ENCODE peak calls at places on chromosomes 12 and 14, in seven cellular contexts. O, P, N, T, C, R and X are unnamed samples.

GRCh38 chr12:82398883-82399282 is 40.6 kb downstream of the METTL25 start:
- DNase-seq in O (no peak), P (no peak), N (no peak), T (no peak), C (no peak), R (no peak), X (no peak)

GRCh38 chr12:60209933-60210332 is 614.1 kb downstream of the SLC16A7 start:
- DNase-seq in O (no peak), P (no peak), N (no peak), T (no peak), C (no peak), R (no peak), X (no peak)

GRCh38 chr14:94408546-94409095 is 20.2 kb upstream of the SERPINA1 start:
- DNase-seq in O (no peak), P (no peak), N (no peak), T (no peak), C (no peak), R (no peak), X (no peak)

GRCh38 chr14:69088523-69089445 is 64.1 kb downstream of the DCAF5 start:
- DNase-seq in O (no peak), P (no peak), N (no peak), T (no peak), C (no peak), R (no peak), X (no peak)

GRCh38 chr12:3218150-3218845 is 141.1 kb downstream of the TSPAN9 start:
- DNase-seq in O (no peak), P (peak; percentile 89), N (no peak), T (peak; percentile 45), C (no peak), R (no peak), X (no peak)

GRCh38 chr12:79033788-79034187 is 169.2 kb downstream of the SYT1 start:
- DNase-seq in O (no peak), P (no peak), N (no peak), T (no peak), C (no peak), R (no peak), X (no peak)

GRCh38 chr12:128052341-128052740 is 214.6 kb upstream of the TMEM132C start:
- DNase-seq in O (no peak), P (no peak), N (no peak), T (no peak), C (no peak), R (no peak), X (no peak)

GRCh38 chr14:51539571-51540037 is 112.1 kb upstream of the FRMD6 start:
- DNase-seq in O (no peak), P (no peak), N (no peak), T (no peak), C (no peak), R (no peak), X (no peak)

GRCh38 chr12:121783771-121784170 is 9.7 kb downstream of the RHOF start:
- DNase-seq in O (no peak), P (no peak), N (no peak), T (no peak), C (no peak), R (no peak), X (no peak)

GRCh38 chr14:58865520-58866281 is 227.9 kb downstream of the DACT1 start:
- DNase-seq in O (no peak), P (no peak), N (no peak), T (no peak), C (no peak), R (no peak), X (no peak)

GRCh38 chr14:103382375-103382774 is 2.8 kb upstream of the MARK3 start:
- DNase-seq in O (no peak), P (no peak), N (no peak), T (no peak), C (no peak), R (no peak), X (no peak)

GRCh38 chr14:52596861-52597260 is 44.2 kb downstream of the GPR137C start:
- DNase-seq in O (no peak), P (no peak), N (no peak), T (no peak), C (no peak), R (no peak), X (no peak)

GRCh38 chr14:35963209-35963608 is 137.1 kb downstream of the BRMS1L start:
- DNase-seq in O (no peak), P (no peak), N (no peak), T (no peak), C (no peak), R (no peak), X (no peak)

GRCh38 chr14:29643415-29644206 is 284.0 kb downstream of the PRKD1 start:
- DNase-seq in O (no peak), P (no peak), N (no peak), T (no peak), C (no peak), R (no peak), X (no peak)

GRCh38 chr12:46900734-46901463 is 75.1 kb upstream of the SLC38A4 start:
- DNase-seq in O (no peak), P (no peak), N (no peak), T (no peak), C (no peak), R (no peak), X (no peak)

GRCh38 chr14:89125216-89125615 is 291.8 kb downstream of the FOXN3 start:
- DNase-seq in O (no peak), P (no peak), N (no peak), T (no peak), C (no peak), R (no peak), X (no peak)

GRCh38 chr12:22361785-22362184 is 27.3 kb upstream of the ST8SIA1 start:
- DNase-seq in O (no peak), P (no peak), N (no peak), T (no peak), C (no peak), R (no peak), X (no peak)

GRCh38 chr14:90611501-90611900 is 204.7 kb downstream of the TTC7B start:
- DNase-seq in O (no peak), P (no peak), N (no peak), T (no peak), C (no peak), R (no peak), X (no peak)

GRCh38 chr14:30756594-30756993 is 117.8 kb upstream of the COCH start:
- DNase-seq in O (no peak), P (no peak), N (no peak), T (peak; percentile 2), C (no peak), R (no peak), X (no peak)

GRCh38 chr14:75301666-75302325 is 23.2 kb downstream of the FOS start:
- DNase-seq in O (no peak), P (peak; percentile 68), N (no peak), T (no peak), C (peak; percentile 25), R (no peak), X (peak; percentile 20)

GRCh38 chr14:24162083-24162482 is 1.0 kb downstream of the IRF9 start:
- DNase-seq in O (no peak), P (no peak), N (no peak), T (no peak), C (no peak), R (no peak), X (no peak)

GRCh38 chr12:93591137-93591868 is 18.8 kb downstream of the SOCS2 start:
- DNase-seq in O (peak; percentile 17), P (peak; percentile 94), N (no peak), T (peak; percentile 69), C (peak; percentile 45), R (peak; percentile 26), X (peak; percentile 41)

GRCh38 chr14:73829526-73830431 is 21.9 kb upstream of the PTGR2 start:
- DNase-seq in O (no peak), P (peak; percentile 70), N (no peak), T (no peak), C (peak; percentile 52), R (no peak), X (peak; percentile 73)

GRCh38 chr14:60618200-60618599 is 31.1 kb downstream of the SIX1 start:
- DNase-seq in O (no peak), P (no peak), N (no peak), T (no peak), C (no peak), R (no peak), X (no peak)

GRCh38 chr12:128507470-128507869 is 240.5 kb downstream of the TMEM132C start:
- DNase-seq in O (no peak), P (no peak), N (no peak), T (no peak), C (no peak), R (no peak), X (no peak)

GRCh38 chr14:44453433-44454171 is 53.5 kb downstream of the FSCB start:
- DNase-seq in O (no peak), P (no peak), N (no peak), T (no peak), C (no peak), R (no peak), X (no peak)

GRCh38 chr12:43728117-43728516 is 30.5 kb downstream of the PUS7L start:
- DNase-seq in O (no peak), P (no peak), N (no peak), T (no peak), C (no peak), R (no peak), X (no peak)
- TF ChIP-seq CTCF in O (no peak), P (no peak), N (peak; percentile 31), T (peak; percentile 25), C (no peak), R (peak; percentile 69), X (no peak)

GRCh38 chr14:100887728-100888335 is 15.7 kb downstream of the RTL1 start:
- DNase-seq in O (no peak), P (no peak), N (no peak), T (no peak), C (no peak), R (no peak), X (no peak)
- TF ChIP-seq CTCF in O (no peak), P (no peak), N (no peak), T (no peak), C (no peak), R (no peak), X (no peak)

GRCh38 chr14:97058071-97058470 is 260.9 kb downstream of the VRK1 start:
- DNase-seq in O (no peak), P (no peak), N (no peak), T (no peak), C (no peak), R (no peak), X (no peak)

GRCh38 chr14:97065305-97066067 is 268.3 kb downstream of the VRK1 start:
- DNase-seq in O (no peak), P (no peak), N (no peak), T (no peak), C (no peak), R (no peak), X (no peak)

GRCh38 chr14:97058589-97058988 is 261.4 kb downstream of the VRK1 start:
- DNase-seq in O (no peak), P (no peak), N (no peak), T (no peak), C (no peak), R (no peak), X (no peak)

GRCh38 chr14:97061198-97061597 is 264.0 kb downstream of the VRK1 start:
- DNase-seq in O (no peak), P (no peak), N (no peak), T (no peak), C (no peak), R (no peak), X (no peak)

GRCh38 chr14:97061714-97062113 is 264.5 kb downstream of the VRK1 start:
- DNase-seq in O (no peak), P (no peak), N (no peak), T (no peak), C (no peak), R (no peak), X (no peak)
- TF ChIP-seq CTCF in O (no peak), P (no peak), N (no peak), T (no peak), C (no peak), R (no peak), X (no peak)

GRCh38 chr14:70257526-70257925 is 68.8 kb upstream of the SLC8A3 start:
- DNase-seq in O (no peak), P (no peak), N (no peak), T (no peak), C (no peak), R (no peak), X (peak; percentile 48)
- TF ChIP-seq CTCF in O (no peak), P (no peak), N (no peak), T (peak; percentile 28), C (peak; percentile 66), R (peak; percentile 40), X (peak; percentile 71)